ENCODE peak calls at places on chromosomes 7 and 10, in five cellular contexts. I, D, U, G and Z are unnamed samples.

GRCh38 chr7:25073451-25073850 is 51.6 kb downstream of the CYCS start:
- DNase-seq in I (peak), G (no peak), D (no peak), U (peak), Z (no peak)

GRCh38 chr10:47406870-47407648 is 23.0 kb upstream of the ZNF488 start:
- DNase-seq in I (no peak), D (peak), G (no peak), U (peak), Z (peak)

GRCh38 chr7:27066148-27066547 is 29.7 kb downstream of the HOXA1 start:
- DNase-seq in I (peak), U (no peak), D (no peak), G (no peak), Z (no peak)

GRCh38 chr10:27393961-27394360 is 110.1 kb upstream of the RAB18 start:
- DNase-seq in U (no peak), D (no peak), G (no peak), I (no peak), Z (no peak)

GRCh38 chr10:100710151-100710871 is 35.1 kb upstream of the PAX2 start:
- DNase-seq in I (no peak), D (peak), U (no peak), G (no peak), Z (no peak)

GRCh38 chr10:33937987-33938386 is 603.5 kb upstream of the NRP1 start:
- DNase-seq in G (no peak), U (no peak), D (no peak), I (no peak), Z (no peak)

GRCh38 chr10:31118561-31118960 is 86.9 kb upstream of the ZNF438 start:
- DNase-seq in I (no peak), D (no peak), U (peak), G (no peak), Z (no peak)

GRCh38 chr7:109763611-109764010 is 1193.9 kb downstream of the DNAJB9 start:
- DNase-seq in U (no peak), I (no peak), G (no peak), D (no peak), Z (no peak)

GRCh38 chr10:102564209-102564834 is 60.5 kb downstream of the SUFU start:
- DNase-seq in G (peak), U (no peak), I (no peak), D (no peak), Z (no peak)

GRCh38 chr7:39271386-39271785 is 293.7 kb downstream of the POU6F2 start:
- DNase-seq in I (no peak), U (peak), G (no peak), D (peak), Z (no peak)

GRCh38 chr10:119536508-119536837 is 6.0 kb downstream of the RGS10 start:
- DNase-seq in G (no peak), D (no peak), U (no peak), I (no peak), Z (no peak)

GRCh38 chr7:104362756-104363155 is 34.4 kb downstream of the LHFPL3 start:
- DNase-seq in I (no peak), D (no peak), U (no peak), G (no peak), Z (no peak)

GRCh38 chr10:101968910-101969321 is 87.1 kb downstream of the ARMH3 start:
- DNase-seq in G (peak), D (no peak), I (no peak), U (no peak), Z (no peak)

GRCh38 chr7:151700621-151701185 is 176.2 kb downstream of the PRKAG2 start:
- DNase-seq in G (no peak), D (peak), I (no peak), U (peak), Z (no peak)

GRCh38 chr7:50369408-50370026 is 65.0 kb downstream of the IKZF1 start:
- DNase-seq in G (peak), I (no peak), U (no peak), D (no peak), Z (no peak)
- TF ChIP-seq CTCF in G (peak), I (peak), U (peak), D (no peak), Z (no peak)

GRCh38 chr7:3899559-3899991 is 598.5 kb downstream of the SDK1 start:
- DNase-seq in U (no peak), G (no peak), I (no peak), D (no peak), Z (peak)

GRCh38 chr7:3895341-3895740 is 594.3 kb downstream of the SDK1 start:
- DNase-seq in G (no peak), I (no peak), D (no peak), U (no peak), Z (peak)

GRCh38 chr7:3896366-3896765 is 595.3 kb downstream of the SDK1 start:
- DNase-seq in I (no peak), G (no peak), U (no peak), D (no peak), Z (peak)

GRCh38 chr7:3893789-3894153 is 592.7 kb downstream of the SDK1 start:
- DNase-seq in U (no peak), G (no peak), I (no peak), D (no peak), Z (peak)

GRCh38 chr7:3897430-3898385 is 596.7 kb downstream of the SDK1 start:
- DNase-seq in I (no peak), G (peak), U (peak), D (no peak), Z (peak)
- TF ChIP-seq CTCF in I (peak), G (peak), U (peak), D (peak), Z (no peak)

GRCh38 chr10:79273603-79274002 is 73.7 kb upstream of the PPIF start:
- DNase-seq in G (no peak), I (no peak), U (no peak), D (no peak), Z (no peak)

GRCh38 chr10:79275105-79275430 is 72.2 kb upstream of the PPIF start:
- DNase-seq in G (no peak), U (no peak), D (no peak), I (no peak), Z (no peak)

GRCh38 chr10:79272353-79272752 is 74.9 kb upstream of the PPIF start:
- DNase-seq in D (no peak), G (no peak), U (no peak), I (no peak), Z (no peak)

GRCh38 chr10:79275431-79275851 is 71.8 kb upstream of the PPIF start:
- DNase-seq in D (no peak), I (no peak), G (no peak), U (no peak), Z (no peak)

GRCh38 chr10:79274279-79275104 is 72.8 kb upstream of the PPIF start:
- DNase-seq in U (no peak), I (no peak), D (peak), G (no peak), Z (peak)
- TF ChIP-seq CTCF in U (peak), I (no peak), D (no peak), G (no peak), Z (no peak)

GRCh38 chr7:118918556-118918955 is 694.1 kb downstream of the ANKRD7 start:
- DNase-seq in U (no peak), I (no peak), G (no peak), D (no peak), Z (no peak)
- TF ChIP-seq CTCF in U (no peak), I (no peak), G (no peak), D (peak), Z (no peak)

GRCh38 chr10:86176850-86177249 is 189.7 kb downstream of the GRID1 start:
- DNase-seq in U (no peak), I (no peak), G (no peak), D (no peak), Z (no peak)

GRCh38 chr10:86179961-86180360 is 186.6 kb downstream of the GRID1 start:
- DNase-seq in I (no peak), G (no peak), D (peak), U (no peak), Z (no peak)

GRCh38 chr10:86177483-86178155 is 189.0 kb downstream of the GRID1 start:
- DNase-seq in I (no peak), D (no peak), G (no peak), U (no peak), Z (no peak)

GRCh38 chr10:86179143-86179505 is 187.5 kb downstream of the GRID1 start:
- DNase-seq in G (no peak), I (no peak), D (no peak), U (no peak), Z (peak)

DNA sequence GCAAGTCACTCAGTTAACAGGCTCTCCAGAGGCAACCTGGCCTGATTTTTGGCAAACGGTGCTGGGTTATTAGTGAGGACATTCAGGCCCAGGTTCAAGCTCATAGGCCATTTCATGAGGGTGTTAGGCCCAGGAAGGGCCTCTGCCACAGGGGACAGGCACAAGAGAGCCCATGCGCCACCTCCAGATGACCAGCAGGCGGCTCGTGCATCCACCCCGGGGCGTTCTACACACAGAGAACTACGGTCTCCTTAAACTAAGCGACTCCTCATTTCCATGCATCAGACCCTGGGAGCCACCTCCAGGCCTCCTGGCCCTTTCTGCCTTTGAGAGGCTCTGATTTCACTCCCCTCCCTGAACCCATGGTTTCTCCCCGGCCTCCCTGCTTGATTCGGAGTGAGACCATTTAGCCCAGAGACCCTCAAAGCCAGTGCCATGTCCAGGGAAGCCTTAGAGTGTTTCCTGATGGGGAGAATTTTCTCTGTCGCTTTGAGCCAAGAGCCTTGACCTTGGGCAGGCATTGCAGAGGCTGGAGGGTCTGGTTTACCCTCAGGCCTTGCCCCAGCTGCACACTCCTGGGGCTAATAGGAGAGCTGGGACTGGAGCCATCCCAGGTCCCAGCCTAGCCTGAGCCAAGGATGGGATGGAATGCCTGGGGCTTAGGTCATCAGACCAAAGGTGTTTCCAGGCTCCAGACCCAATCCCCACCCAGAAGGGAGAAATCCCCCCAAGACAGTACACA is 188.0 kb downstream of the GRID1 start:
- DNase-seq in U (no peak), D (no peak), I (no peak), G (no peak), Z (peak)
- TF ChIP-seq CTCF in U (peak), D (no peak), I (peak), G (no peak), Z (no peak)

DNA sequence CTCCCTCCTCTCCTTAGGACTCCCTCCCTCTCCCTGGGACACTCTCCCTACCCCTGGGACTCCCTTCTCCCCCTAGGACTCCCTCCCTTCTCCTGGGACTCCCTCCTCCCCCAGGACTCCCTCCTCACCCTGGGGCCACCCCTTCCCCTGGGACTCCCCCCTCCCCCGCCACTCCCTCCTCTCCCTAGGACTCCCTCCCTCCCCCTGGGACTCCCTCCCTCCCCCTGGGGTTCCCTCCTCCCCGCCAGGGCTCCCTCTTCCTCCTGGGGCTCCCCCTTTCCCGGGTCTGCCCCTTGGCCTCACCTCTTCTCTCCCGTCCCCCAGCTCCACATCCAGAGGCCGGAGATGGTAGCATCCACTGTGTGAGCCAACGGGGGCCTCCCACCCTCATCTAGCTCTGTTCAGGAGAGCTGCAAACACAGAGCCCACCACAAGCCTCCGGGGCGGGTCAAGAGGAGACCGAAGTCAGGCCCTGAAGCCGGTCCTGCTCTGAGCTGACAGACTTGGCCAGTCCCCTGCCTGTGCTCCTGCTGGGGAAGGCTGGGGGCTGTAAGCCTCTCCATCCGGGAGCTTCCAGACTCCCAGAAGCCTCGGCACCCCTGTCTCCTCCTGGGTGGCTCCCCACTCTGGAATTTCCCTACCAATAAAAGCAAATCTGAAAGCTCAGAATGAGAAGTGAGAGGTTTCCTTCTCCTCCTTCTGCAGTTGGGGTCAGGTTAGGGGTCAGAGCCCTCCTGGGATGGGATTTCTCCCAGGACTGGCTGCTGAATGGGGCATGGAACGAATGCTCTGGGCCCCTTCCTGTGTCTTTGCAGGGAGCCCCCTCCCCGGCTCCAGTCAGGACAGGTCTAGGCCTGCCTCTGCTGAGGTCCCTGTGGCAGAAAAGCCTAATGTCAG is 1.4 kb upstream of the MUC17 start:
- DNase-seq in G (peak), D (no peak), I (no peak), U (no peak), Z (no peak)
- TF ChIP-seq CTCF in G (no peak), D (no peak), I (no peak), U (no peak), Z (no peak)

GRCh38 chr7:143355450-143356385 is 6.8 kb downstream of the FAM131B start:
- DNase-seq in U (no peak), D (no peak), I (no peak), G (no peak), Z (no peak)
- TF ChIP-seq CTCF in U (peak), D (no peak), I (no peak), G (no peak), Z (no peak)

GRCh38 chr10:118308664-118309063 is 33.5 kb downstream of the FAM204A start:
- DNase-seq in D (no peak), I (no peak), U (no peak), G (no peak), Z (no peak)
- TF ChIP-seq CTCF in D (no peak), I (no peak), U (peak), G (no peak), Z (no peak)

GRCh38 chr10:60687679-60688078 is 90.6 kb upstream of the CDK1 start:
- DNase-seq in U (no peak), D (no peak), G (no peak), I (no peak), Z (no peak)
- TF ChIP-seq CTCF in U (no peak), D (no peak), G (no peak), I (no peak), Z (no peak)

GRCh38 chr10:110600487-110601101 is 33.1 kb downstream of the SMC3 start:
- DNase-seq in I (no peak), U (peak), G (peak), D (no peak), Z (no peak)
- TF ChIP-seq CTCF in I (peak), U (peak), G (peak), D (peak), Z (no peak)